ENCODE peak calls at places on chromosomes 16 and 17, in ten cellular contexts. One of them, this sample, is unnamed. For H3K27me3, the result is how much of the 10 kb centered on the place peaks cover.

GRCh38 chr17:77785526-77785925 is 173.0 kb upstream of the TNRC6C start:
- DNase-seq in endodermal cell: no peak
- DNase-seq in neural progenitor cell: no peak
- DNase-seq in HAP-1: no peak
- DNase-seq in effector memory CD4-positive, alpha-beta T cell: no peak
- DNase-seq in ovary: no peak
- DNase-seq in CD8-positive, alpha-beta T cell: no peak
- DNase-seq in brain microvascular endothelial cell: no peak
- DNase-seq in CD4-positive, CD25-positive, alpha-beta regulatory T cell: no peak
- DNase-seq in body of pancreas: no peak
- DNase-seq in this sample: no peak

GRCh38 chr16:71461686-71462648 is at the start of gene ZNF23:
- DNase-seq in endodermal cell: peak
- DNase-seq in neural progenitor cell: peak
- DNase-seq in HAP-1: peak
- DNase-seq in effector memory CD4-positive, alpha-beta T cell: peak
- DNase-seq in ovary: peak
- DNase-seq in CD8-positive, alpha-beta T cell: peak
- DNase-seq in brain microvascular endothelial cell: peak
- DNase-seq in CD4-positive, CD25-positive, alpha-beta regulatory T cell: peak
- DNase-seq in body of pancreas: peak
- DNase-seq in this sample: peak

GRCh38 chr16:7378024-7378695 is 45.5 kb downstream of the RBFOX1 start:
- DNase-seq in endodermal cell: no peak
- DNase-seq in neural progenitor cell: no peak
- DNase-seq in HAP-1: no peak
- DNase-seq in effector memory CD4-positive, alpha-beta T cell: no peak
- DNase-seq in ovary: no peak
- DNase-seq in CD8-positive, alpha-beta T cell: no peak
- DNase-seq in brain microvascular endothelial cell: no peak
- DNase-seq in CD4-positive, CD25-positive, alpha-beta regulatory T cell: no peak
- DNase-seq in body of pancreas: no peak
- DNase-seq in this sample: no peak

GRCh38 chr17:70636517-70637133 is 467.3 kb downstream of the KCNJ2 start:
- DNase-seq in endodermal cell: no peak
- DNase-seq in neural progenitor cell: peak
- DNase-seq in HAP-1: peak
- DNase-seq in effector memory CD4-positive, alpha-beta T cell: no peak
- DNase-seq in ovary: no peak
- DNase-seq in CD8-positive, alpha-beta T cell: no peak
- DNase-seq in brain microvascular endothelial cell: peak
- DNase-seq in CD4-positive, CD25-positive, alpha-beta regulatory T cell: no peak
- DNase-seq in body of pancreas: peak
- DNase-seq in this sample: no peak

GRCh38 chr16:69633375-69633774 is 67.6 kb downstream of the NFAT5 start:
- DNase-seq in endodermal cell: no peak
- DNase-seq in neural progenitor cell: no peak
- DNase-seq in HAP-1: no peak
- DNase-seq in effector memory CD4-positive, alpha-beta T cell: no peak
- DNase-seq in ovary: no peak
- DNase-seq in CD8-positive, alpha-beta T cell: no peak
- DNase-seq in brain microvascular endothelial cell: no peak
- DNase-seq in CD4-positive, CD25-positive, alpha-beta regulatory T cell: no peak
- DNase-seq in body of pancreas: no peak
- DNase-seq in this sample: no peak

GRCh38 chr17:66304304-66305174 is 2.1 kb downstream of the PRKCA start:
- DNase-seq in endodermal cell: peak
- DNase-seq in neural progenitor cell: peak
- DNase-seq in HAP-1: peak
- DNase-seq in effector memory CD4-positive, alpha-beta T cell: no peak
- DNase-seq in ovary: no peak
- DNase-seq in CD8-positive, alpha-beta T cell: no peak
- DNase-seq in brain microvascular endothelial cell: no peak
- DNase-seq in CD4-positive, CD25-positive, alpha-beta regulatory T cell: no peak
- DNase-seq in body of pancreas: no peak
- DNase-seq in this sample: no peak

GRCh38 chr17:1083451-1084187 is 86.7 kb downstream of the TIMM22 start:
- DNase-seq in endodermal cell: no peak
- DNase-seq in neural progenitor cell: peak
- DNase-seq in HAP-1: peak
- DNase-seq in effector memory CD4-positive, alpha-beta T cell: no peak
- DNase-seq in ovary: no peak
- DNase-seq in CD8-positive, alpha-beta T cell: no peak
- DNase-seq in brain microvascular endothelial cell: no peak
- DNase-seq in CD4-positive, CD25-positive, alpha-beta regulatory T cell: no peak
- DNase-seq in body of pancreas: peak
- DNase-seq in this sample: no peak

GRCh38 chr16:84449156-84450140 is 55.0 kb downstream of the MEAK7 start:
- DNase-seq in endodermal cell: peak
- DNase-seq in neural progenitor cell: no peak
- DNase-seq in HAP-1: no peak
- DNase-seq in effector memory CD4-positive, alpha-beta T cell: no peak
- DNase-seq in ovary: no peak
- DNase-seq in CD8-positive, alpha-beta T cell: no peak
- DNase-seq in brain microvascular endothelial cell: no peak
- DNase-seq in CD4-positive, CD25-positive, alpha-beta regulatory T cell: no peak
- DNase-seq in body of pancreas: peak
- DNase-seq in this sample: no peak

GRCh38 chr17:57448288-57449283 is 192.3 kb downstream of the MSI2 start:
- DNase-seq in endodermal cell: no peak
- DNase-seq in neural progenitor cell: no peak
- DNase-seq in HAP-1: no peak
- DNase-seq in effector memory CD4-positive, alpha-beta T cell: no peak
- DNase-seq in ovary: no peak
- DNase-seq in CD8-positive, alpha-beta T cell: no peak
- DNase-seq in brain microvascular endothelial cell: no peak
- DNase-seq in CD4-positive, CD25-positive, alpha-beta regulatory T cell: no peak
- DNase-seq in body of pancreas: no peak
- DNase-seq in this sample: no peak

GRCh38 chr17:37605813-37606505 is 3.3 kb downstream of the SYNRG start:
- DNase-seq in endodermal cell: no peak
- DNase-seq in neural progenitor cell: no peak
- DNase-seq in HAP-1: no peak
- DNase-seq in effector memory CD4-positive, alpha-beta T cell: no peak
- DNase-seq in ovary: no peak
- DNase-seq in CD8-positive, alpha-beta T cell: no peak
- DNase-seq in brain microvascular endothelial cell: no peak
- DNase-seq in CD4-positive, CD25-positive, alpha-beta regulatory T cell: peak
- DNase-seq in body of pancreas: peak
- DNase-seq in this sample: no peak

GRCh38 chr16:16100631-16101030 is 122.7 kb downstream of the ABCC6 start:
- DNase-seq in endodermal cell: no peak
- DNase-seq in neural progenitor cell: no peak
- DNase-seq in HAP-1: no peak
- DNase-seq in effector memory CD4-positive, alpha-beta T cell: no peak
- DNase-seq in ovary: no peak
- DNase-seq in CD8-positive, alpha-beta T cell: no peak
- DNase-seq in brain microvascular endothelial cell: no peak
- DNase-seq in CD4-positive, CD25-positive, alpha-beta regulatory T cell: no peak
- DNase-seq in body of pancreas: no peak
- DNase-seq in this sample: no peak

GRCh38 chr17:37787055-37787720 is 42.3 kb upstream of the HNF1B start:
- DNase-seq in endodermal cell: peak
- DNase-seq in neural progenitor cell: no peak
- DNase-seq in HAP-1: no peak
- DNase-seq in effector memory CD4-positive, alpha-beta T cell: no peak
- DNase-seq in ovary: no peak
- DNase-seq in CD8-positive, alpha-beta T cell: no peak
- DNase-seq in brain microvascular endothelial cell: no peak
- DNase-seq in CD4-positive, CD25-positive, alpha-beta regulatory T cell: no peak
- DNase-seq in body of pancreas: peak
- DNase-seq in this sample: no peak

GRCh38 chr17:16313159-16314090 is 39.8 kb downstream of the CENPV start:
- DNase-seq in endodermal cell: no peak
- DNase-seq in neural progenitor cell: no peak
- DNase-seq in HAP-1: no peak
- DNase-seq in effector memory CD4-positive, alpha-beta T cell: no peak
- DNase-seq in ovary: no peak
- DNase-seq in CD8-positive, alpha-beta T cell: no peak
- DNase-seq in brain microvascular endothelial cell: no peak
- DNase-seq in CD4-positive, CD25-positive, alpha-beta regulatory T cell: no peak
- DNase-seq in body of pancreas: peak
- DNase-seq in this sample: no peak

GRCh38 chr17:45317113-45317820 is 447 bp upstream of the MAP3K14 start:
- DNase-seq in endodermal cell: peak
- DNase-seq in neural progenitor cell: peak
- DNase-seq in HAP-1: peak
- DNase-seq in effector memory CD4-positive, alpha-beta T cell: peak
- DNase-seq in ovary: peak
- DNase-seq in CD8-positive, alpha-beta T cell: peak
- DNase-seq in brain microvascular endothelial cell: peak
- DNase-seq in CD4-positive, CD25-positive, alpha-beta regulatory T cell: peak
- DNase-seq in body of pancreas: peak
- DNase-seq in this sample: peak

GRCh38 chr16:84526794-84527485 is 22.5 kb upstream of the MEAK7 start:
- DNase-seq in endodermal cell: no peak
- DNase-seq in neural progenitor cell: peak
- DNase-seq in HAP-1: peak
- DNase-seq in effector memory CD4-positive, alpha-beta T cell: no peak
- DNase-seq in ovary: no peak
- DNase-seq in CD8-positive, alpha-beta T cell: no peak
- DNase-seq in brain microvascular endothelial cell: no peak
- DNase-seq in CD4-positive, CD25-positive, alpha-beta regulatory T cell: no peak
- DNase-seq in body of pancreas: no peak
- DNase-seq in this sample: peak

DNA sequence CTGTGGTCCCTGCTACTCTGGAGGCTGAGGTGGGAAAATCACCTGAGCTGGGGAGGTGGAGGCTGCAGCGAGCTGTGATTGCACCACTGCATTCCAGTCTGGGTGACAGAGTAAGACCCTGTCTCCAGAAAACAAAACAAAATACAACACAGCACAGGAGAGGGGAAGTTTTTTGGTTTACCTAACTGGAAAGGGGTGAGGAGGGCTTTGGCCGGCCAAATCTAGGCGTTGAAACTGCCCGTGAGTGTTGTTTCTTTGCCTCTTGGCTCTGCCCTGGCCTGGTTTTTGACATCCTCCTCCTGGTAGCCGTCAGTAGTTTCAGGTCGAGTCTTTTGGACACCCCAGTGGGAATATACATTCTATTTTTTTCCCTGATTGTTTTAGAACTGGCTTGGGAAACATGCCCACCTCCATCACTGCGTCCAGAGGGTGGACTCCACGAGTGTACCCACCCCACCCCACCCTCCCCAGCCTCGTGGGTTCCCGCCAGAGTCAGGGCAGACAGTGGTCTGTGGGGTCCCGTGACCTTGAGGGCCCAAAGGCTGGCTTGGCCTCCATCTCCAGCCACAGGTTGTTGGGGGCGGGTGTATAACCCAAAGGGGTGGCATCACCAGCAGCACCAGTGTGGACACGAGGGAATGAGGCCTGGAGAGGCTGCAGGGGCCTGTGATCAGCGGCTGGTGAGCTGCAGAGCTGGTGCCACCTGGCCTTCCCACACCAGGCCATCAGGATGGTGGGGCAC is 42.7 kb downstream of the NT5M start:
- DNase-seq in endodermal cell: peak
- DNase-seq in neural progenitor cell: no peak
- DNase-seq in HAP-1: peak
- DNase-seq in effector memory CD4-positive, alpha-beta T cell: no peak
- DNase-seq in ovary: no peak
- DNase-seq in CD8-positive, alpha-beta T cell: no peak
- DNase-seq in brain microvascular endothelial cell: no peak
- DNase-seq in CD4-positive, CD25-positive, alpha-beta regulatory T cell: no peak
- DNase-seq in body of pancreas: no peak
- DNase-seq in this sample: no peak
- H3K4me3 ChIP-seq in endodermal cell: no peak
- H3K4me3 ChIP-seq in neural progenitor cell: no peak
- H3K4me3 ChIP-seq in HAP-1: no peak
- H3K4me3 ChIP-seq in effector memory CD4-positive, alpha-beta T cell: no peak
- H3K4me3 ChIP-seq in ovary: no peak
- H3K4me3 ChIP-seq in CD8-positive, alpha-beta T cell: no peak
- H3K4me3 ChIP-seq in brain microvascular endothelial cell: no peak
- H3K4me3 ChIP-seq in CD4-positive, CD25-positive, alpha-beta regulatory T cell: no peak
- H3K4me3 ChIP-seq in body of pancreas: no peak
- H3K4me3 ChIP-seq in this sample: no peak

DNA sequence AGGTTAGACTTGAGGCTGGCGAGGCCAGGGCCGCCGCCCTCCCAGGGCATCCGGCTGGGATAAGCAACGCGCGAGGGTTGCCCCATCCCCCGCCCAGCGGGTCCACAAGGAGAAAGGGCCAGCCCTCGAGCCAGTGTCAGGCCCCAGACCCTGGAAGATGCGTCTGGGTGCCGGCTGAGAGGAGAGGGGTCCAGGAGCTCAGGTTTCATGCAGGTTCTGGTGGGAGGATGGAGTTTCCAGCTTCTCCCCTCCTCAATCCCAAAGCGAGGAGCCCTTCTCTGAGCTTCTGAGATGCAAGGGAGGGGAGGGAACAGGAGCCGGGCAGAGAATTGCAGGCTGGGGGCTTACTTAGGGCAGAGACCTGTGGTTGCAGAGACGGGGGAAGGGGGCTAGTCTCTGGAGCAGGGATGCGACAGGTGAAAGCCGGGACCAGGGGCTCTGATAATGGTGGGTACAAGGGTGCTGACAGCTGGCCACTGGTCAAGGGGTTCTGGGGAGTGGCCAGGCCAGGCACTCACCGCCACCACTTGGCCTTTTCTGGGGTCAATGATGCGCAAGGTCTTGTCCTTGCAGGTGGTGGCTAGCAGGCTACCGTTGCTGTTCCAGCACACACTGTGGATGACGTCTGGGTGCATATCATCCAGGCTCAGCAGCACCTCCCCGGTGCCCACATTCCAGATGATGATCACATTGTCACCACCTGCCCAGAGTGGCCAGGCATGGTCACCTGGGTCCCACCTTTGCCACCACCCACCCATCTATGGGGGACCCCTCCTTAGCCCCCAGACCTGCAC is 4.2 kb downstream of the CORO6 start:
- DNase-seq in endodermal cell: no peak
- DNase-seq in neural progenitor cell: no peak
- DNase-seq in HAP-1: no peak
- DNase-seq in effector memory CD4-positive, alpha-beta T cell: no peak
- DNase-seq in ovary: no peak
- DNase-seq in CD8-positive, alpha-beta T cell: no peak
- DNase-seq in brain microvascular endothelial cell: no peak
- DNase-seq in CD4-positive, CD25-positive, alpha-beta regulatory T cell: no peak
- DNase-seq in body of pancreas: no peak
- DNase-seq in this sample: no peak
- H3K27me3 ChIP-seq in endodermal cell: half or more
- H3K27me3 ChIP-seq in neural progenitor cell: half or more
- H3K27me3 ChIP-seq in HAP-1: under half
- H3K27me3 ChIP-seq in effector memory CD4-positive, alpha-beta T cell: under half
- H3K27me3 ChIP-seq in ovary: under half
- H3K27me3 ChIP-seq in CD8-positive, alpha-beta T cell: under half
- H3K27me3 ChIP-seq in brain microvascular endothelial cell: under half
- H3K27me3 ChIP-seq in CD4-positive, CD25-positive, alpha-beta regulatory T cell: under half
- H3K27me3 ChIP-seq in body of pancreas: under half
- H3K27me3 ChIP-seq in this sample: under half

GRCh38 chr17:74379495-74380085 is 12.3 kb downstream of the GPR142 start:
- DNase-seq in endodermal cell: peak
- DNase-seq in neural progenitor cell: peak
- DNase-seq in HAP-1: peak
- DNase-seq in effector memory CD4-positive, alpha-beta T cell: peak
- DNase-seq in ovary: peak
- DNase-seq in CD8-positive, alpha-beta T cell: peak
- DNase-seq in brain microvascular endothelial cell: peak
- DNase-seq in CD4-positive, CD25-positive, alpha-beta regulatory T cell: peak
- DNase-seq in body of pancreas: peak
- DNase-seq in this sample: peak
- H3K4me3 ChIP-seq in endodermal cell: no peak
- H3K4me3 ChIP-seq in neural progenitor cell: no peak
- H3K4me3 ChIP-seq in HAP-1: no peak
- H3K4me3 ChIP-seq in effector memory CD4-positive, alpha-beta T cell: no peak
- H3K4me3 ChIP-seq in ovary: no peak
- H3K4me3 ChIP-seq in CD8-positive, alpha-beta T cell: peak
- H3K4me3 ChIP-seq in brain microvascular endothelial cell: no peak
- H3K4me3 ChIP-seq in CD4-positive, CD25-positive, alpha-beta regulatory T cell: no peak
- H3K4me3 ChIP-seq in body of pancreas: no peak
- H3K4me3 ChIP-seq in this sample: peak

GRCh38 chr16:74123826-74124225 is 172.8 kb upstream of the PSMD7 start:
- DNase-seq in endodermal cell: no peak
- DNase-seq in neural progenitor cell: no peak
- DNase-seq in HAP-1: no peak
- DNase-seq in effector memory CD4-positive, alpha-beta T cell: no peak
- DNase-seq in ovary: no peak
- DNase-seq in CD8-positive, alpha-beta T cell: no peak
- DNase-seq in brain microvascular endothelial cell: no peak
- DNase-seq in CD4-positive, CD25-positive, alpha-beta regulatory T cell: no peak
- DNase-seq in body of pancreas: no peak
- DNase-seq in this sample: no peak
- H3K27me3 ChIP-seq in endodermal cell: under half
- H3K27me3 ChIP-seq in neural progenitor cell: under half
- H3K27me3 ChIP-seq in HAP-1: under half
- H3K27me3 ChIP-seq in effector memory CD4-positive, alpha-beta T cell: under half
- H3K27me3 ChIP-seq in ovary: under half
- H3K27me3 ChIP-seq in CD8-positive, alpha-beta T cell: under half
- H3K27me3 ChIP-seq in brain microvascular endothelial cell: under half
- H3K27me3 ChIP-seq in CD4-positive, CD25-positive, alpha-beta regulatory T cell: under half
- H3K27me3 ChIP-seq in body of pancreas: under half
- H3K27me3 ChIP-seq in this sample: under half

This sample was measured in left ventricle myocardium inferior.